ENCODE peak calls at places on chromosomes 16 and 17, in seven cellular contexts. C, E, J, D, M, A and I are unnamed samples.

GRCh38 chr16:87486282-87486681 is 6.5 kb downstream of the ZCCHC14 start:
- DNase-seq in C (no peak), E (no peak), J (no peak), D (no peak), M (no peak), A (no peak), I (no peak)

GRCh38 chr17:18963126-18964017 is 11.4 kb downstream of the SLC5A10 start:
- DNase-seq in C (no peak), E (no peak), J (no peak), D (no peak), M (no peak), A (no peak), I (no peak)

GRCh38 chr16:48918520-48919258 is 308.7 kb upstream of the N4BP1 start:
- DNase-seq in C (no peak), E (no peak), J (no peak), D (no peak), M (no peak), A (no peak), I (no peak)

GRCh38 chr16:66902648-66903543 is 15.8 kb downstream of the CDH16 start:
- DNase-seq in C (no peak), E (no peak), J (no peak), D (no peak), M (no peak), A (peak; percentile 90), I (no peak)

GRCh38 chr17:67912656-67913055 is 83.6 kb downstream of the C17orf58 start:
- DNase-seq in C (no peak), E (no peak), J (no peak), D (no peak), M (no peak), A (no peak), I (no peak)

GRCh38 chr17:42684929-42685556 is 2.7 kb downstream of the CNTNAP1 start:
- DNase-seq in C (no peak), E (no peak), J (no peak), D (no peak), M (no peak), A (no peak), I (no peak)

GRCh38 chr16:21184834-21185233 is 26.4 kb downstream of the LDAF1 start:
- DNase-seq in C (no peak), E (no peak), J (no peak), D (no peak), M (no peak), A (no peak), I (no peak)

GRCh38 chr17:16478693-16479092 is 13.3 kb downstream of the LRRC75A start:
- DNase-seq in C (no peak), E (no peak), J (no peak), D (peak; percentile 39), M (no peak), A (no peak), I (no peak)

GRCh38 chr16:57859331-57859730 is 57.0 kb upstream of the KIFC3 start:
- DNase-seq in C (peak; percentile 79), E (no peak), J (no peak), D (peak; percentile 89), M (peak; percentile 13), A (no peak), I (peak; percentile 97)

GRCh38 chr17:16585796-16586195 is 16.8 kb upstream of the ZNF287 start:
- DNase-seq in C (no peak), E (no peak), J (no peak), D (no peak), M (no peak), A (no peak), I (no peak)

GRCh38 chr16:66580605-66581209 is 1.4 kb downstream of the CMTM2 start:
- DNase-seq in C (peak; percentile 54), E (no peak), J (no peak), D (no peak), M (no peak), A (no peak), I (peak; percentile 43)

GRCh38 chr16:83981799-83982198 is 13.8 kb downstream of the NECAB2 start:
- DNase-seq in C (no peak), E (no peak), J (no peak), D (no peak), M (no peak), A (no peak), I (no peak)

GRCh38 chr17:72249441-72249840 is 128.6 kb downstream of the SOX9 start:
- DNase-seq in C (no peak), E (no peak), J (no peak), D (no peak), M (no peak), A (no peak), I (no peak)

GRCh38 chr17:5580367-5580766 is 3.9 kb downstream of the NLRP1 start:
- DNase-seq in C (no peak), E (no peak), J (no peak), D (no peak), M (no peak), A (no peak), I (no peak)

GRCh38 chr17:37494971-37495370 is 5.3 kb downstream of the DUSP14 start:
- DNase-seq in C (peak; percentile 52), E (no peak), J (no peak), D (peak; percentile 74), M (no peak), A (no peak), I (no peak)

GRCh38 chr17:45924332-45924820 is 30.0 kb downstream of the MAPT start:
- DNase-seq in C (no peak), E (no peak), J (no peak), D (no peak), M (no peak), A (no peak), I (no peak)

GRCh38 chr17:62791235-62792121 is 16.6 kb downstream of the MARCHF10 start:
- DNase-seq in C (no peak), E (no peak), J (no peak), D (peak; percentile 28), M (no peak), A (no peak), I (no peak)

GRCh38 chr17:17781591-17782424 is 55.0 kb downstream of the SREBF1 start:
- DNase-seq in C (peak; percentile 78), E (peak; percentile 60), J (peak; percentile 28), D (peak; percentile 91), M (no peak), A (peak; percentile 90), I (peak; percentile 87)

GRCh38 chr17:14672830-14673229 is 371.9 kb downstream of the HS3ST3B1 start:
- DNase-seq in C (peak; percentile 49), E (no peak), J (no peak), D (peak; percentile 77), M (no peak), A (no peak), I (no peak)

GRCh38 chr17:46876353-46876887 is 25.0 kb downstream of the WNT9B start:
- DNase-seq in C (peak; percentile 53), E (no peak), J (no peak), D (peak; percentile 91), M (peak; percentile 71), A (no peak), I (no peak)

GRCh38 chr17:68200689-68201424 is 47.0 kb upstream of the AMZ2 start:
- DNase-seq in C (peak; percentile 91), E (peak; percentile 67), J (peak; percentile 71), D (peak; percentile 99), M (peak; percentile 87), A (peak; percentile 84), I (peak; percentile 90)

GRCh38 chr16:80536246-80536645 is 4.5 kb upstream of the DYNLRB2 start:
- DNase-seq in C (no peak), E (no peak), J (no peak), D (no peak), M (no peak), A (no peak), I (no peak)

GRCh38 chr16:707062-707538 is 1.5 kb upstream of the FBXL16 start:
- DNase-seq in C (no peak), E (no peak), J (no peak), D (no peak), M (no peak), A (no peak), I (no peak)

GRCh38 chr16:9184354-9184690 is 92.9 kb downstream of the HAPSTR1 start:
- DNase-seq in C (no peak), E (no peak), J (no peak), D (no peak), M (no peak), A (no peak), I (no peak)

DNA sequence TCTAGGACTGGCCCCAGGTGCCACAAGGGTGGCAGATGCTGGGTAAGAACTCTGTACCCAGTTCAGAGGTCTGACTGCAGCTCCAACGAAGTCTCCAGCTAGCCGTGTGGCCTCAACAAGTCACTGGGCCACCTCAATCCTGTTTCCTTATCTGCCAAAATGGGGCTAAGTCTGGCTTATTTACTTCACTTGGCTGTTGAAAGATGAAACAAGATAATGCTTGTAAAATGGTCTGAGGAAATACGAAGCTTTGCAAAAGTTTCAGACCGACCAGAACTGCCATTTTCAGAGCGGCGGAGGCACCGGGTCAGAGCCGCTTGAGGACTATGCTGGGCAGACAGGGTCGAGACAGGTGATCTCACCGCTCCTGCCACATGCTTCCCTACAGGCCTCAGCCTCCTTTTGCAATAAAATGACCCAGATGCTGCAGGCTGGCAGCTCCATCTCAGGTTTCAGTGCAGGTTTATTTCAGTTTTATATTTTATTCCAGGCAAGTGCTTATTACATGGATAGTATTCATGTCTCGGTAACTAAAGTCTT is 17.2 kb downstream of the MNT start:
- DNase-seq in C (no peak), E (no peak), J (no peak), D (no peak), M (no peak), A (no peak), I (no peak)
- H3K9me3 ChIP-seq in C (no peaks in the 10 kb centered on the region), E (no peaks in the 10 kb centered on the region), J (no peaks in the 10 kb centered on the region), D (no peaks in the 10 kb centered on the region), M (no peaks in the 10 kb centered on the region), A (no peaks in the 10 kb centered on the region), I (no peaks in the 10 kb centered on the region)

DNA sequence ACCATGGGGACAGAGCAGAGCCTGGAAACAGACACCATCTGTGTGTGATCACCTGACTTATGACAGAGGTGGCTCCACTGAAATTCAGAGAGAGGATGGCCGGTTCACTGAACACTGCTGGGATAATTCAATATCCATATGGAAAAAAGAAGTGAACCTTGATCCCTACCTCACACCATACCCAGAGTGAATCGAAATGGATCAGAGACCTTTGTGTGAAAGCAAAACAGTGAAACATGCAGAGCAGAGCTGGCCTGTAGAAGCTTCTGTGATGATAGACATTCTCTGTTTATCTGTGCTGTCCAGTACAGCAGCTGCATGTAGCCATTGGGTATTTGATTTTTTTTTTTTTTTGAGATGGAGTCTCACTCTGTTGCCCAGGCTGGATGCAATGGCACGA is 20.3 kb downstream of the ADCY7 start:
- DNase-seq in C (no peak), E (no peak), J (no peak), D (no peak), M (no peak), A (no peak), I (no peak)
- H3K27ac ChIP-seq in C (no peak overlapping the region), E (no peak overlapping the region), J (no peak overlapping the region), D (no peak overlapping the region), M (no peak overlapping the region), A (no peak overlapping the region), I (no peak overlapping the region)

GRCh38 chr16:2121853-2122252 is 13.8 kb downstream of the PKD1 start:
- DNase-seq in C (no peak), E (no peak), J (no peak), D (no peak), M (no peak), A (peak; percentile 74), I (no peak)
- H3K4me1 ChIP-seq in C (peaks cover 11% of the 10 kb centered on the region), E (peaks cover 73% of the 10 kb centered on the region), J (no peaks in the 10 kb centered on the region), D (peaks cover 4% of the 10 kb centered on the region), M (no peaks in the 10 kb centered on the region), A (peaks cover 64% of the 10 kb centered on the region), I (peaks cover 26% of the 10 kb centered on the region)

DNA sequence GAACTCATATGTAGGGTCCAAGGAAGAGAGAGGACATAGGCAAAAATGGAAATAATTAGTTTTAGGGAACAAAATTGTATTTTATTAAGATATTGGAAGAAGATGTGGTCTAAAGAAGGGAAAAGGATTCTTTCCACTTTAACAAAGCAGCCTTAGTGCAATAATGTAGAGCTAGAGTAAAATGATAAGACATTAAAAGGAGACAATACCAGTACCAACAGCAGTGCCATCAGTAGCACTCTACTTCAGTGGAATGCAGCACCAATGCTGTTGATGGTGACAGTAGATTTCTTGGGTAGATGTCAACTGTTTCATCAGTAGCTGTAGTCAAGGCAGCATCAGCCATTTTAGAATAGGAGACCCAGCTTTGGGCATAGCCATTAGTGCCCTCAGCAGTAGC is 124.3 kb downstream of the BRIP1 start:
- DNase-seq in C (no peak), E (no peak), J (no peak), D (no peak), M (no peak), A (no peak), I (no peak)
- H3K9me3 ChIP-seq in C (no peaks in the 10 kb centered on the region), E (peaks cover 7% of the 10 kb centered on the region), J (no peaks in the 10 kb centered on the region), D (peaks cover 28% of the 10 kb centered on the region), M (peaks cover 13% of the 10 kb centered on the region), A (peaks cover 15% of the 10 kb centered on the region), I (peaks cover 13% of the 10 kb centered on the region)